ENCODE peak calls at places on chromosomes 13 and 19, in seven cellular contexts. B is left ventricle myocardium inferior, I is neuronal stem cell, V is fibroblast of lung, P is tibial nerve, Q is kidney epithelial cell, F is WERI-Rb-1. R is an unnamed sample. For H3K36me3 and H3K27me3, the result is how much of the 10 kb centered on the place peaks cover.

GRCh38 chr13:73661066-73661465 is 473.1 kb downstream of the KLF12 start:
- DNase-seq in B (no peak), I (no peak), V (no peak), P (no peak), Q (no peak), F (no peak), R (no peak)

GRCh38 chr19:2488942-2489731 is 13.2 kb downstream of the GADD45B start:
- DNase-seq in B (peak), I (no peak), V (peak), P (no peak), Q (no peak), F (no peak), R (peak)

GRCh38 chr13:40518481-40518882 is 148.0 kb downstream of the FOXO1 start:
- DNase-seq in B (no peak), I (no peak), V (peak), P (no peak), Q (peak), F (no peak), R (no peak)

GRCh38 chr13:40383132-40383531 is 283.3 kb downstream of the FOXO1 start:
- DNase-seq in B (no peak), I (no peak), V (no peak), P (no peak), Q (no peak), F (no peak), R (no peak)

GRCh38 chr19:42191855-42192254 is 25.6 kb downstream of the DEDD2 start:
- DNase-seq in B (no peak), I (no peak), V (peak), P (no peak), Q (peak), F (no peak), R (no peak)

GRCh38 chr13:89831157-89831556 is 1516.3 kb upstream of the MIR17HG start:
- DNase-seq in B (no peak), I (no peak), V (no peak), P (no peak), Q (no peak), F (no peak), R (no peak)

GRCh38 chr13:30403491-30403890 is 18.8 kb upstream of the UBE2L5 start:
- DNase-seq in B (no peak), I (no peak), V (no peak), P (no peak), Q (no peak), F (no peak), R (no peak)

GRCh38 chr19:35030257-35031071 is at the start of gene SCN1B:
- DNase-seq in B (peak), I (peak), V (peak), P (no peak), Q (no peak), F (peak), R (peak)

GRCh38 chr19:41000310-41000737 is 9.2 kb downstream of the CYP2B6 start:
- DNase-seq in B (no peak), I (no peak), V (no peak), P (no peak), Q (no peak), F (no peak), R (no peak)

GRCh38 chr13:106100261-106100919 is 435.1 kb downstream of the EFNB2 start:
- DNase-seq in B (no peak), I (peak), V (no peak), P (no peak), Q (no peak), F (no peak), R (no peak)

GRCh38 chr19:7909471-7910067 is 5.1 kb upstream of the TGFBR3L start:
- DNase-seq in B (no peak), I (no peak), V (no peak), P (no peak), Q (no peak), F (no peak), R (no peak)

GRCh38 chr13:33543631-33544030 is 258.1 kb upstream of the STARD13 start:
- DNase-seq in B (no peak), I (no peak), V (no peak), P (no peak), Q (no peak), F (no peak), R (no peak)

GRCh38 chr19:11256189-11256588 is 6.1 kb downstream of the DOCK6 start:
- DNase-seq in B (peak), I (no peak), V (no peak), P (no peak), Q (no peak), F (no peak), R (no peak)

GRCh38 chr13:109759609-109760008 is 26.8 kb downstream of the IRS2 start:
- DNase-seq in B (no peak), I (no peak), V (no peak), P (no peak), Q (no peak), F (no peak), R (no peak)

GRCh38 chr13:111204438-111205177 is 89.5 kb downstream of the ARHGEF7 start:
- DNase-seq in B (peak), I (no peak), V (peak), P (peak), Q (no peak), F (no peak), R (no peak)

GRCh38 chr19:35545855-35546381 is 492 bp downstream of the TMEM147 start:
- DNase-seq in B (peak), I (no peak), V (peak), P (no peak), Q (no peak), F (peak), R (no peak)

GRCh38 chr19:5369962-5370367 is 29.4 kb upstream of the PTPRS start:
- DNase-seq in B (peak), I (peak), V (peak), P (no peak), Q (no peak), F (peak), R (no peak)

GRCh38 chr13:46896346-46897138 is at the start of gene HTR2A:
- DNase-seq in B (peak), I (no peak), V (peak), P (no peak), Q (peak), F (no peak), R (no peak)

GRCh38 chr13:112330479-112331407 is 45.4 kb upstream of the SPACA7 start:
- DNase-seq in B (no peak), I (no peak), V (no peak), P (no peak), Q (no peak), F (no peak), R (no peak)

GRCh38 chr19:17424743-17425365 is 5.0 kb downstream of the MVB12A start:
- DNase-seq in B (no peak), I (peak), V (peak), P (no peak), Q (no peak), F (peak), R (no peak)

GRCh38 chr13:49649244-49649962 is 21.1 kb downstream of the ARL11 start:
- DNase-seq in B (no peak), I (no peak), V (peak), P (no peak), Q (no peak), F (no peak), R (no peak)

GRCh38 chr13:105436946-105437345 is 1098.5 kb downstream of the EFNB2 start:
- DNase-seq in B (no peak), I (no peak), V (peak), P (no peak), Q (no peak), F (no peak), R (no peak)

GRCh38 chr19:38223119-38223523 is 901 bp downstream of the DPF1 start:
- DNase-seq in B (no peak), I (no peak), V (no peak), P (no peak), Q (no peak), F (no peak), R (no peak)

GRCh38 chr13:93736111-93736510 is 509.5 kb downstream of the GPC6 start:
- DNase-seq in B (no peak), I (no peak), V (peak), P (no peak), Q (no peak), F (no peak), R (no peak)

GRCh38 chr13:65613004-65613403 is 1617.1 kb downstream of the PCDH9 start:
- DNase-seq in B (no peak), I (no peak), V (no peak), P (no peak), Q (no peak), F (no peak), R (no peak)

GRCh38 chr19:35404879-35405622 is 34.2 kb downstream of the GPR42 start:
- DNase-seq in B (no peak), I (peak), V (peak), P (no peak), Q (no peak), F (no peak), R (no peak)

GRCh38 chr13:73341748-73342147 is 282.9 kb downstream of the KLF5 start:
- DNase-seq in B (no peak), I (no peak), V (peak), P (no peak), Q (no peak), F (no peak), R (no peak)

GRCh38 chr19:7524523-7524922 is 2.1 kb downstream of the MCOLN1 start:
- DNase-seq in B (no peak), I (no peak), V (no peak), P (no peak), Q (no peak), F (no peak), R (no peak)

GRCh38 chr13:26529441-26529840 is 28.0 kb upstream of the WASF3 start:
- DNase-seq in B (peak), I (peak), V (peak), P (peak), Q (peak), F (peak), R (no peak)

GRCh38 chr13:30307194-30307965 is at the start of gene KATNAL1:
- DNase-seq in B (peak), I (peak), V (peak), P (peak), Q (no peak), F (peak), R (peak)

GRCh38 chr19:5504115-5504514 is 48.9 kb downstream of the ZNRF4 start:
- DNase-seq in B (no peak), I (no peak), V (no peak), P (no peak), Q (no peak), F (peak), R (no peak)

GRCh38 chr13:32124743-32125142 is 93.2 kb downstream of the FRY start:
- DNase-seq in B (no peak), I (no peak), V (no peak), P (no peak), Q (no peak), F (no peak), R (no peak)

GRCh38 chr13:111513766-111514611 is 193.5 kb downstream of the TEX29 start:
- DNase-seq in B (no peak), I (no peak), V (no peak), P (no peak), Q (no peak), F (peak), R (no peak)

DNA sequence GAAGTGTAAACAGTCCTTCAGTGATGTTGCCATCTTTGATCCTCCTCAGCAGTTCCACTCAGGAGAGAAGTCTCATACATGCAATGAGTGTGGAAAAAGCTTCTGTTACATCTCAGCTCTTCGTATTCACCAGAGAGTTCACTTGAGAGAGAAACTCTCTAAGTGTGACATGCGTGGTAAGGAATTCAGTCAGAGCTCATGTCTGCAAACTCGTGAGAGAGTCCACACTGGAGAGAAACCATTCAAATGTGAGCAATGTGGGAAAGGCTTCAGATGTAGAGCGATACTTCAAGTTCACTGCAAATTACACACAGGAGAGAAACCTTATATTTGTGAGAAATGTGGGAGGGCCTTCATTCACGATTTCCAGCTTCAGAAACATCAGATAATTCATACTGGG is 7.7 kb downstream of the ZNF230 start:
- DNase-seq in B (no peak), I (no peak), V (no peak), P (no peak), Q (no peak), F (no peak), R (no peak)
- H3K36me3 ChIP-seq in B (half or more), I (under half), V (under half), P (under half), Q (under half), F (half or more), R (half or more)

DNA sequence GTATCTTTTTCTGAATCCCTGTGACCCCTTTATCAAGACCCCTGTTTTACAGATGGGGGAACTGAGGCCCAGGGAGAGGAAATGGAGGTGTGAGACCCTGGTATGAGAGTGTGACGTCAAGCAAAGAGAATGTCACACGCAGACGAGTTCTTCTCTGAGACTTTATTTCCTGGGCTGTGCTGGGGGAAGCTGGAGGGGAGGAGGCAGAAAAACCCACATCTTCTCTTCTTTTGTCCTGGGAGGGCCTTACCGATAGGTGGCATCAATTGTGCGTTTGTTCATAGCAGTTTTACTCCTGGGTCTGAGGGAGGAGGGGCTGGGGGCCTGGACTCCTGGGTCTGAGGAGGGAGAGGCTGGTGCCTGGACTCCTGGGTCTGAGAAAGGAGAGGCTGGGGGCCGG is 4.9 kb upstream of the KLK15 start:
- DNase-seq in B (no peak), I (no peak), V (no peak), P (no peak), Q (no peak), F (no peak), R (no peak)
- H3K27me3 ChIP-seq in B (half or more), I (under half), V (under half), P (under half), Q (under half), F (under half), R (half or more)

GRCh38 chr19:15268928-15269253 is 36.6 kb upstream of the EPHX3 start:
- DNase-seq in B (no peak), I (no peak), V (no peak), P (no peak), Q (no peak), F (no peak), R (no peak)
- H3K36me3 ChIP-seq in B (half or more), I (half or more), V (under half), P (under half), Q (under half), F (half or more), R (under half)

GRCh38 chr19:33928458-33928950 is 131.8 kb downstream of the KCTD15 start:
- DNase-seq in B (no peak), I (no peak), V (no peak), P (no peak), Q (no peak), F (no peak), R (no peak)

GRCh38 chr19:33927789-33928457 is 131.3 kb downstream of the KCTD15 start:
- DNase-seq in B (no peak), I (no peak), V (no peak), P (no peak), Q (no peak), F (no peak), R (no peak)
- H3K27me3 ChIP-seq in B (under half), I (under half), V (under half), P (under half), Q (under half), F (under half), R (under half)

GRCh38 chr19:45526143-45526542 is 18.9 kb downstream of the VASP start:
- DNase-seq in B (peak), I (peak), V (peak), P (peak), Q (no peak), F (peak), R (peak)

GRCh38 chr19:45523642-45524256 is 16.5 kb downstream of the VASP start:
- DNase-seq in B (peak), I (peak), V (peak), P (peak), Q (no peak), F (peak), R (peak)

GRCh38 chr19:45522010-45522941 is 15.0 kb downstream of the VASP start:
- DNase-seq in B (no peak), I (no peak), V (no peak), P (no peak), Q (no peak), F (no peak), R (no peak)

GRCh38 chr19:45526971-45527370 is 19.7 kb downstream of the VASP start:
- DNase-seq in B (no peak), I (no peak), V (no peak), P (no peak), Q (no peak), F (no peak), R (no peak)

GRCh38 chr19:45524575-45525129 is 17.4 kb downstream of the VASP start:
- DNase-seq in B (no peak), I (no peak), V (no peak), P (no peak), Q (no peak), F (no peak), R (no peak)
- H3K36me3 ChIP-seq in B (half or more), I (under half), V (under half), P (under half), Q (under half), F (half or more), R (under half)

DNA sequence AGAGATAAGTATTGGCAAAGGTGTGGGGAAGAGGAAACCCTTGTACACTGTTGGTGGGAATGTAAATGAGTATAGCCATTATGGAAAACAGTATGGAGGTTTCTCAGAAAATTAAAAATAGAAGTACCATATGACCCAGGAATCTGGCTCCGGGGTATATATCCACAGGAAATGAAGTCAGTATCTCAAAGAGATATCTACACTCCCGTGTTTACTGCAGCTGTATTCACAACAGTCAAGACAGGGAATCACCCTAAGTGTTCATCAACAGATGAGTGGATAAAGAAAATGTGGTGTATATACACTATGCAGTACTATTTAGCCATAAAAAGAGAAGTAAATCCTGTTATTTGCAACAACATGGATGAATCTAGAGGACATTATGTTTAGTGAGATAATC is 13.5 kb downstream of the KCTD12 start:
- DNase-seq in B (no peak), I (no peak), V (no peak), P (no peak), Q (no peak), F (no peak), R (no peak)
- H3K27me3 ChIP-seq in B (under half), I (under half), V (under half), P (under half), Q (under half), F (under half), R (under half)

DNA sequence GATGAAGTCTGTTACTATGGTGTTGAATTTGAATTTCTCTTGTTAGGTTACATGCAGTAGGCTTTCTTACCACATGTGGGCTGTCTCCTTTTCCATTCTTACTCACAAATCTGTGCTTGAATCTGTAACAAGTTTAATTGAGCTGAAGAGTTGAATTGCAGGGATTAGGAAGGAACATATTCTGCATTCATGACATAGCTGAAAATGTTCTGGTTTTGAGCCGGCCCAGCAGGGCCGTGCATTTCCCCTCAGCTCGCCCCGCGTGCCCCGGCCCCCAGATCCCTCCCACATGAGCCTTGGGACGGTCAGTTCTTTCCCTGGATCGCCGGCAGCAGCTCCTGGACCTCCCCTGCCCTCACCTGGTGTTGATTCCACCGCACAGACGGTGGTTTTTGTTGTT is 28.1 kb downstream of the TFDP1 start:
- DNase-seq in B (no peak), I (no peak), V (no peak), P (no peak), Q (no peak), F (no peak), R (no peak)
- H3K36me3 ChIP-seq in B (under half), I (under half), V (under half), P (under half), Q (under half), F (half or more), R (under half)

DNA sequence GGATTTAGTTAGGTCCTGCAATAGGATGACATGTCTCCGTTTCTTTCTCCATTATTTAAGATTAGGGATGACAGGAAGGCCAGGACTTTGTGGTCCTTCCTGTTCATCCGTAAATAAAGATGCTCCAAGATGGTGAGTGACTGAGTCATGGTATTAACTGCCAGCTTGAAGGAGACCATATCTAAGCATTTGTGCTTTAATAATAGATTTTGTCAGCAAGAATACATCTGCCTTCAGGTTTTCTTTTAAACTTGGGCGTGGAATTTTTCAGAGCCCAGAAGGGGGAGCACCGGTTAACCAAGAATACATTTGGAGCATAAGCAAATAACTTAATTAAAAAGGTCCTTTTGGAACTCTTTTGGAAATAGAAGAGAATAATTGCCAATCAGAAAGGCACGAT is 68.2 kb downstream of the ARHGAP35 start:
- DNase-seq in B (no peak), I (no peak), V (no peak), P (no peak), Q (no peak), F (no peak), R (no peak)
- H3K27me3 ChIP-seq in B (under half), I (under half), V (under half), P (under half), Q (under half), F (under half), R (under half)

GRCh38 chr19:579111-579841 is 6.9 kb downstream of the BSG start:
- DNase-seq in B (no peak), I (no peak), V (no peak), P (no peak), Q (no peak), F (no peak), R (no peak)

GRCh38 chr19:581399-582111 is 8.1 kb upstream of the HCN2 start:
- DNase-seq in B (no peak), I (no peak), V (no peak), P (no peak), Q (no peak), F (no peak), R (no peak)

GRCh38 chr19:577439-578392 is 5.3 kb downstream of the BSG start:
- DNase-seq in B (no peak), I (no peak), V (no peak), P (no peak), Q (no peak), F (no peak), R (peak)

GRCh38 chr19:580274-580835 is 8.0 kb downstream of the BSG start:
- DNase-seq in B (no peak), I (no peak), V (no peak), P (no peak), Q (no peak), F (no peak), R (no peak)

DNA sequence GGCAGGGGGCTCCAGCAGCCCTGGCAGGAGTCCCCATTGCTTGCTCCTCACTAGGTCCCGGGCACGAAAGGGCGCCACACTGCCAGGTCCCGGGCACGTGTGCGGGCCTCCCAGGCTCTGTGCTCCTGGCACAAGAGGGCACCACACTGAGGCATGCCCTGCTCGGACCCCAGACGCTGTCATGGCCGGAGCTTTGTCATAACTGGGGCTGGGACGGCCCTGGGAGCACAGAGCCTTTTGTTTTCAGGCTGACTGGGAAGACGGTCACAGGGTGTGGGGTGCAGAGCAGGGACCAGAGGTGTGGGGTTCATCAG is 7.4 kb downstream of the BSG start:
- DNase-seq in B (no peak), I (no peak), V (no peak), P (no peak), Q (no peak), F (no peak), R (no peak)
- H3K36me3 ChIP-seq in B (half or more), I (under half), V (under half), P (under half), Q (under half), F (half or more), R (under half)

R was measured in gastrocnemius medialis.